ENCODE peak calls at places on chromosomes 11 and 22, in five cellular contexts. One of them, this sample, is unnamed.

GRCh38 chr11:124950606-124951330 is 3.2 kb upstream of the CCDC15 start:
- DNase-seq in activated CD4-positive, alpha-beta T cell treated with anti-CD3 and anti-CD28 coated beads for 24 hours: no peak
- DNase-seq in stimulated activated CD4-positive, alpha-beta T cell treated with anti-CD3 and anti-CD28 coated beads, TNF-alpha, amount 100 ng/mL, for 1 hour: no peak
- DNase-seq in activated T-helper 9 cell treated with anti-CD3 and anti-CD28 coated beads, Interleukin-2, amount 50 U/mL, for 16 hours: no peak
- DNase-seq in neural crest cell: no peak
- DNase-seq in this sample: no peak

GRCh38 chr22:42717197-42717967 is 3.3 kb downstream of the A4GALT start:
- DNase-seq in activated CD4-positive, alpha-beta T cell treated with anti-CD3 and anti-CD28 coated beads for 24 hours: no peak
- DNase-seq in stimulated activated CD4-positive, alpha-beta T cell treated with anti-CD3 and anti-CD28 coated beads, TNF-alpha, amount 100 ng/mL, for 1 hour: no peak
- DNase-seq in activated T-helper 9 cell treated with anti-CD3 and anti-CD28 coated beads, Interleukin-2, amount 50 U/mL, for 16 hours: no peak
- DNase-seq in neural crest cell: no peak
- DNase-seq in this sample: no peak

GRCh38 chr22:49853981-49854791 is 542 bp downstream of the ZBED4 start:
- DNase-seq in activated CD4-positive, alpha-beta T cell treated with anti-CD3 and anti-CD28 coated beads for 24 hours: no peak
- DNase-seq in stimulated activated CD4-positive, alpha-beta T cell treated with anti-CD3 and anti-CD28 coated beads, TNF-alpha, amount 100 ng/mL, for 1 hour: no peak
- DNase-seq in activated T-helper 9 cell treated with anti-CD3 and anti-CD28 coated beads, Interleukin-2, amount 50 U/mL, for 16 hours: no peak
- DNase-seq in neural crest cell: peak
- DNase-seq in this sample: no peak

GRCh38 chr11:60864856-60865513 is 2.4 kb upstream of the ZP1 start:
- DNase-seq in activated CD4-positive, alpha-beta T cell treated with anti-CD3 and anti-CD28 coated beads for 24 hours: no peak
- DNase-seq in stimulated activated CD4-positive, alpha-beta T cell treated with anti-CD3 and anti-CD28 coated beads, TNF-alpha, amount 100 ng/mL, for 1 hour: no peak
- DNase-seq in activated T-helper 9 cell treated with anti-CD3 and anti-CD28 coated beads, Interleukin-2, amount 50 U/mL, for 16 hours: no peak
- DNase-seq in neural crest cell: no peak
- DNase-seq in this sample: no peak

GRCh38 chr11:12646478-12646877 is 27.7 kb upstream of the TEAD1 start:
- DNase-seq in activated CD4-positive, alpha-beta T cell treated with anti-CD3 and anti-CD28 coated beads for 24 hours: no peak
- DNase-seq in stimulated activated CD4-positive, alpha-beta T cell treated with anti-CD3 and anti-CD28 coated beads, TNF-alpha, amount 100 ng/mL, for 1 hour: no peak
- DNase-seq in activated T-helper 9 cell treated with anti-CD3 and anti-CD28 coated beads, Interleukin-2, amount 50 U/mL, for 16 hours: no peak
- DNase-seq in neural crest cell: no peak
- DNase-seq in this sample: no peak

GRCh38 chr11:3087821-3088800 is 30.9 kb upstream of the CARS1 start:
- DNase-seq in activated CD4-positive, alpha-beta T cell treated with anti-CD3 and anti-CD28 coated beads for 24 hours: no peak
- DNase-seq in stimulated activated CD4-positive, alpha-beta T cell treated with anti-CD3 and anti-CD28 coated beads, TNF-alpha, amount 100 ng/mL, for 1 hour: no peak
- DNase-seq in activated T-helper 9 cell treated with anti-CD3 and anti-CD28 coated beads, Interleukin-2, amount 50 U/mL, for 16 hours: no peak
- DNase-seq in neural crest cell: no peak
- DNase-seq in this sample: no peak

GRCh38 chr22:45170001-45170466 is 6.3 kb downstream of the NUP50 start:
- DNase-seq in activated CD4-positive, alpha-beta T cell treated with anti-CD3 and anti-CD28 coated beads for 24 hours: no peak
- DNase-seq in stimulated activated CD4-positive, alpha-beta T cell treated with anti-CD3 and anti-CD28 coated beads, TNF-alpha, amount 100 ng/mL, for 1 hour: no peak
- DNase-seq in activated T-helper 9 cell treated with anti-CD3 and anti-CD28 coated beads, Interleukin-2, amount 50 U/mL, for 16 hours: no peak
- DNase-seq in neural crest cell: no peak
- DNase-seq in this sample: no peak

GRCh38 chr22:49959782-49960158 is 802 bp upstream of the PIM3 start:
- DNase-seq in activated CD4-positive, alpha-beta T cell treated with anti-CD3 and anti-CD28 coated beads for 24 hours: no peak
- DNase-seq in stimulated activated CD4-positive, alpha-beta T cell treated with anti-CD3 and anti-CD28 coated beads, TNF-alpha, amount 100 ng/mL, for 1 hour: no peak
- DNase-seq in activated T-helper 9 cell treated with anti-CD3 and anti-CD28 coated beads, Interleukin-2, amount 50 U/mL, for 16 hours: no peak
- DNase-seq in neural crest cell: no peak
- DNase-seq in this sample: no peak

GRCh38 chr11:110565690-110566336 is 136.1 kb downstream of the FDX1 start:
- DNase-seq in activated CD4-positive, alpha-beta T cell treated with anti-CD3 and anti-CD28 coated beads for 24 hours: no peak
- DNase-seq in stimulated activated CD4-positive, alpha-beta T cell treated with anti-CD3 and anti-CD28 coated beads, TNF-alpha, amount 100 ng/mL, for 1 hour: no peak
- DNase-seq in activated T-helper 9 cell treated with anti-CD3 and anti-CD28 coated beads, Interleukin-2, amount 50 U/mL, for 16 hours: no peak
- DNase-seq in neural crest cell: no peak
- DNase-seq in this sample: no peak

GRCh38 chr11:35608502-35608901 is 9.8 kb upstream of the FJX1 start:
- DNase-seq in activated CD4-positive, alpha-beta T cell treated with anti-CD3 and anti-CD28 coated beads for 24 hours: no peak
- DNase-seq in stimulated activated CD4-positive, alpha-beta T cell treated with anti-CD3 and anti-CD28 coated beads, TNF-alpha, amount 100 ng/mL, for 1 hour: no peak
- DNase-seq in activated T-helper 9 cell treated with anti-CD3 and anti-CD28 coated beads, Interleukin-2, amount 50 U/mL, for 16 hours: no peak
- DNase-seq in neural crest cell: no peak
- DNase-seq in this sample: no peak

GRCh38 chr22:37440875-37441274 is 13.6 kb upstream of the ELFN2 start:
- DNase-seq in activated CD4-positive, alpha-beta T cell treated with anti-CD3 and anti-CD28 coated beads for 24 hours: no peak
- DNase-seq in stimulated activated CD4-positive, alpha-beta T cell treated with anti-CD3 and anti-CD28 coated beads, TNF-alpha, amount 100 ng/mL, for 1 hour: no peak
- DNase-seq in activated T-helper 9 cell treated with anti-CD3 and anti-CD28 coated beads, Interleukin-2, amount 50 U/mL, for 16 hours: no peak
- DNase-seq in neural crest cell: no peak
- DNase-seq in this sample: no peak

GRCh38 chr11:28123151-28123571 is 15.0 kb downstream of the METTL15 start:
- DNase-seq in activated CD4-positive, alpha-beta T cell treated with anti-CD3 and anti-CD28 coated beads for 24 hours: no peak
- DNase-seq in stimulated activated CD4-positive, alpha-beta T cell treated with anti-CD3 and anti-CD28 coated beads, TNF-alpha, amount 100 ng/mL, for 1 hour: no peak
- DNase-seq in activated T-helper 9 cell treated with anti-CD3 and anti-CD28 coated beads, Interleukin-2, amount 50 U/mL, for 16 hours: no peak
- DNase-seq in neural crest cell: no peak
- DNase-seq in this sample: no peak

GRCh38 chr22:38397189-38398097 is 57.6 kb downstream of the KCNJ4 start:
- DNase-seq in activated CD4-positive, alpha-beta T cell treated with anti-CD3 and anti-CD28 coated beads for 24 hours: no peak
- DNase-seq in stimulated activated CD4-positive, alpha-beta T cell treated with anti-CD3 and anti-CD28 coated beads, TNF-alpha, amount 100 ng/mL, for 1 hour: no peak
- DNase-seq in activated T-helper 9 cell treated with anti-CD3 and anti-CD28 coated beads, Interleukin-2, amount 50 U/mL, for 16 hours: no peak
- DNase-seq in neural crest cell: no peak
- DNase-seq in this sample: no peak

GRCh38 chr11:8310743-8311298 is 47.1 kb upstream of the LMO1 start:
- DNase-seq in activated CD4-positive, alpha-beta T cell treated with anti-CD3 and anti-CD28 coated beads for 24 hours: no peak
- DNase-seq in stimulated activated CD4-positive, alpha-beta T cell treated with anti-CD3 and anti-CD28 coated beads, TNF-alpha, amount 100 ng/mL, for 1 hour: no peak
- DNase-seq in activated T-helper 9 cell treated with anti-CD3 and anti-CD28 coated beads, Interleukin-2, amount 50 U/mL, for 16 hours: no peak
- DNase-seq in neural crest cell: no peak
- DNase-seq in this sample: no peak

GRCh38 chr11:70625921-70626518 is 227.7 kb downstream of the CTTN start:
- DNase-seq in activated CD4-positive, alpha-beta T cell treated with anti-CD3 and anti-CD28 coated beads for 24 hours: no peak
- DNase-seq in stimulated activated CD4-positive, alpha-beta T cell treated with anti-CD3 and anti-CD28 coated beads, TNF-alpha, amount 100 ng/mL, for 1 hour: no peak
- DNase-seq in activated T-helper 9 cell treated with anti-CD3 and anti-CD28 coated beads, Interleukin-2, amount 50 U/mL, for 16 hours: no peak
- DNase-seq in neural crest cell: no peak
- DNase-seq in this sample: no peak

GRCh38 chr11:11034476-11034875 is 176.6 kb upstream of the ZBED5 start:
- DNase-seq in activated CD4-positive, alpha-beta T cell treated with anti-CD3 and anti-CD28 coated beads for 24 hours: no peak
- DNase-seq in stimulated activated CD4-positive, alpha-beta T cell treated with anti-CD3 and anti-CD28 coated beads, TNF-alpha, amount 100 ng/mL, for 1 hour: no peak
- DNase-seq in activated T-helper 9 cell treated with anti-CD3 and anti-CD28 coated beads, Interleukin-2, amount 50 U/mL, for 16 hours: no peak
- DNase-seq in neural crest cell: no peak
- DNase-seq in this sample: no peak

GRCh38 chr11:2419638-2420501 is 19.3 kb downstream of the TSSC4 start:
- DNase-seq in activated CD4-positive, alpha-beta T cell treated with anti-CD3 and anti-CD28 coated beads for 24 hours: peak
- DNase-seq in stimulated activated CD4-positive, alpha-beta T cell treated with anti-CD3 and anti-CD28 coated beads, TNF-alpha, amount 100 ng/mL, for 1 hour: no peak
- DNase-seq in activated T-helper 9 cell treated with anti-CD3 and anti-CD28 coated beads, Interleukin-2, amount 50 U/mL, for 16 hours: peak
- DNase-seq in neural crest cell: peak
- DNase-seq in this sample: no peak

GRCh38 chr22:48238018-48238915 is 1475.8 kb downstream of the TBC1D22A start:
- DNase-seq in activated CD4-positive, alpha-beta T cell treated with anti-CD3 and anti-CD28 coated beads for 24 hours: no peak
- DNase-seq in stimulated activated CD4-positive, alpha-beta T cell treated with anti-CD3 and anti-CD28 coated beads, TNF-alpha, amount 100 ng/mL, for 1 hour: no peak
- DNase-seq in activated T-helper 9 cell treated with anti-CD3 and anti-CD28 coated beads, Interleukin-2, amount 50 U/mL, for 16 hours: no peak
- DNase-seq in neural crest cell: no peak
- DNase-seq in this sample: no peak

GRCh38 chr22:23140385-23140784 is 1.4 kb downstream of the RSPH14 start:
- DNase-seq in activated CD4-positive, alpha-beta T cell treated with anti-CD3 and anti-CD28 coated beads for 24 hours: no peak
- DNase-seq in stimulated activated CD4-positive, alpha-beta T cell treated with anti-CD3 and anti-CD28 coated beads, TNF-alpha, amount 100 ng/mL, for 1 hour: no peak
- DNase-seq in activated T-helper 9 cell treated with anti-CD3 and anti-CD28 coated beads, Interleukin-2, amount 50 U/mL, for 16 hours: no peak
- DNase-seq in neural crest cell: no peak
- DNase-seq in this sample: no peak

GRCh38 chr11:2940930-2941821 is 12.0 kb upstream of the PHLDA2 start:
- DNase-seq in activated CD4-positive, alpha-beta T cell treated with anti-CD3 and anti-CD28 coated beads for 24 hours: no peak
- DNase-seq in stimulated activated CD4-positive, alpha-beta T cell treated with anti-CD3 and anti-CD28 coated beads, TNF-alpha, amount 100 ng/mL, for 1 hour: no peak
- DNase-seq in activated T-helper 9 cell treated with anti-CD3 and anti-CD28 coated beads, Interleukin-2, amount 50 U/mL, for 16 hours: no peak
- DNase-seq in neural crest cell: no peak
- DNase-seq in this sample: no peak

GRCh38 chr11:129143335-129143734 is 48.8 kb downstream of the ARHGAP32 start:
- DNase-seq in activated CD4-positive, alpha-beta T cell treated with anti-CD3 and anti-CD28 coated beads for 24 hours: no peak
- DNase-seq in stimulated activated CD4-positive, alpha-beta T cell treated with anti-CD3 and anti-CD28 coated beads, TNF-alpha, amount 100 ng/mL, for 1 hour: no peak
- DNase-seq in activated T-helper 9 cell treated with anti-CD3 and anti-CD28 coated beads, Interleukin-2, amount 50 U/mL, for 16 hours: no peak
- DNase-seq in neural crest cell: peak
- DNase-seq in this sample: no peak

GRCh38 chr22:49289822-49290221 is 537.9 kb downstream of the BRD1 start:
- DNase-seq in activated CD4-positive, alpha-beta T cell treated with anti-CD3 and anti-CD28 coated beads for 24 hours: no peak
- DNase-seq in stimulated activated CD4-positive, alpha-beta T cell treated with anti-CD3 and anti-CD28 coated beads, TNF-alpha, amount 100 ng/mL, for 1 hour: no peak
- DNase-seq in activated T-helper 9 cell treated with anti-CD3 and anti-CD28 coated beads, Interleukin-2, amount 50 U/mL, for 16 hours: no peak
- DNase-seq in neural crest cell: no peak
- DNase-seq in this sample: no peak

GRCh38 chr11:61280883-61281580 is 14.1 kb downstream of the VWCE start:
- DNase-seq in activated CD4-positive, alpha-beta T cell treated with anti-CD3 and anti-CD28 coated beads for 24 hours: no peak
- DNase-seq in stimulated activated CD4-positive, alpha-beta T cell treated with anti-CD3 and anti-CD28 coated beads, TNF-alpha, amount 100 ng/mL, for 1 hour: no peak
- DNase-seq in activated T-helper 9 cell treated with anti-CD3 and anti-CD28 coated beads, Interleukin-2, amount 50 U/mL, for 16 hours: no peak
- DNase-seq in neural crest cell: no peak
- DNase-seq in this sample: no peak

GRCh38 chr11:56396047-56396446 is 16.4 kb upstream of the OR5AL1 start:
- DNase-seq in activated CD4-positive, alpha-beta T cell treated with anti-CD3 and anti-CD28 coated beads for 24 hours: no peak
- DNase-seq in stimulated activated CD4-positive, alpha-beta T cell treated with anti-CD3 and anti-CD28 coated beads, TNF-alpha, amount 100 ng/mL, for 1 hour: no peak
- DNase-seq in activated T-helper 9 cell treated with anti-CD3 and anti-CD28 coated beads, Interleukin-2, amount 50 U/mL, for 16 hours: no peak
- DNase-seq in neural crest cell: no peak
- DNase-seq in this sample: no peak

GRCh38 chr22:35587447-35587870 is 29.7 kb downstream of the MB start:
- DNase-seq in activated CD4-positive, alpha-beta T cell treated with anti-CD3 and anti-CD28 coated beads for 24 hours: no peak
- DNase-seq in stimulated activated CD4-positive, alpha-beta T cell treated with anti-CD3 and anti-CD28 coated beads, TNF-alpha, amount 100 ng/mL, for 1 hour: no peak
- DNase-seq in activated T-helper 9 cell treated with anti-CD3 and anti-CD28 coated beads, Interleukin-2, amount 50 U/mL, for 16 hours: no peak
- DNase-seq in neural crest cell: no peak
- DNase-seq in this sample: no peak

GRCh38 chr22:45544588-45545170 is 42.0 kb downstream of the FBLN1 start:
- DNase-seq in activated CD4-positive, alpha-beta T cell treated with anti-CD3 and anti-CD28 coated beads for 24 hours: no peak
- DNase-seq in stimulated activated CD4-positive, alpha-beta T cell treated with anti-CD3 and anti-CD28 coated beads, TNF-alpha, amount 100 ng/mL, for 1 hour: no peak
- DNase-seq in activated T-helper 9 cell treated with anti-CD3 and anti-CD28 coated beads, Interleukin-2, amount 50 U/mL, for 16 hours: no peak
- DNase-seq in neural crest cell: no peak
- DNase-seq in this sample: no peak

GRCh38 chr22:38645430-38645829 is 10.8 kb downstream of the FAM227A start:
- DNase-seq in activated CD4-positive, alpha-beta T cell treated with anti-CD3 and anti-CD28 coated beads for 24 hours: no peak
- DNase-seq in stimulated activated CD4-positive, alpha-beta T cell treated with anti-CD3 and anti-CD28 coated beads, TNF-alpha, amount 100 ng/mL, for 1 hour: no peak
- DNase-seq in activated T-helper 9 cell treated with anti-CD3 and anti-CD28 coated beads, Interleukin-2, amount 50 U/mL, for 16 hours: no peak
- DNase-seq in neural crest cell: no peak
- DNase-seq in this sample: no peak

GRCh38 chr11:67240575-67241389 is 25.5 kb upstream of the GRK2 start:
- DNase-seq in activated CD4-positive, alpha-beta T cell treated with anti-CD3 and anti-CD28 coated beads for 24 hours: peak
- DNase-seq in stimulated activated CD4-positive, alpha-beta T cell treated with anti-CD3 and anti-CD28 coated beads, TNF-alpha, amount 100 ng/mL, for 1 hour: peak
- DNase-seq in activated T-helper 9 cell treated with anti-CD3 and anti-CD28 coated beads, Interleukin-2, amount 50 U/mL, for 16 hours: peak
- DNase-seq in neural crest cell: no peak
- DNase-seq in this sample: no peak

This sample was measured in D721Med.